ENCODE peak calls at places on chromosome 11, in nine cellular contexts. U is stimulated activated CD8-positive, alpha-beta memory T cell treated with anti-CD3 and anti-CD28 coated beads, Interleukin-2, amount 100 ng/mL, for 1 hour; M is NCI-H748 treated with DMSO at 0.1 percent for 48 hours; Q is colonic mucosa; I is right atrium auricular region; O is HepG2; S is activated CD8-positive, alpha-beta T cell treated with anti-CD3 and anti-CD28 coated beads, Interleukin-2, amount 10 ng/mL, durations not matched to agents 7 days and 5 days; V is Ammon's horn; B is fibroblast of gingiva. Y is an unnamed sample.

GRCh38 chr11:68216171-68216938 is 3.3 kb upstream of the KMT5B start:
- DNase-seq in B (no peak), S (no peak), I (no peak), O (no peak), Q (peak; percentile 72), V (no peak), M (no peak), U (no peak), Y (no peak)

GRCh38 chr11:20397281-20397680 is 9.8 kb downstream of the PRMT3 start:
- DNase-seq in M (peak; percentile 59), B (peak; percentile 55), O (peak; percentile 35), I (no peak), V (peak; percentile 65), S (peak; percentile 64), U (no peak), Q (no peak), Y (peak; percentile 61)

GRCh38 chr11:69567951-69568808 is 72.8 kb upstream of the CCND1 start:
- DNase-seq in V (no peak), I (peak; percentile 21), U (no peak), Q (no peak), S (no peak), O (peak; percentile 98), M (no peak), B (no peak), Y (no peak)

GRCh38 chr11:113247231-113247630 is 67.2 kb upstream of the TTC12 start:
- DNase-seq in I (no peak), V (no peak), O (no peak), B (no peak), U (no peak), Q (no peak), M (no peak), S (no peak), Y (peak; percentile 20)

GRCh38 chr11:86639172-86639571 is 33.2 kb downstream of the ME3 start:
- DNase-seq in V (no peak), I (no peak), U (no peak), O (no peak), Q (no peak), S (no peak), M (no peak), B (no peak), Y (no peak)

GRCh38 chr11:44978279-44978960 is 27.7 kb upstream of the TP53I11 start:
- DNase-seq in U (no peak), V (no peak), S (no peak), I (no peak), B (no peak), O (no peak), M (no peak), Q (no peak), Y (no peak)

GRCh38 chr11:46914910-46915309 is 3.4 kb downstream of the LRP4 start:
- DNase-seq in M (no peak), I (no peak), O (no peak), V (no peak), U (no peak), Q (no peak), B (no peak), S (no peak), Y (no peak)

GRCh38 chr11:17395554-17395961 is 7.1 kb upstream of the KCNJ11 start:
- DNase-seq in S (no peak), I (no peak), V (no peak), Q (no peak), M (no peak), U (no peak), B (no peak), O (no peak), Y (no peak)

GRCh38 chr11:133072858-133073582 is 459.3 kb downstream of the OPCML start:
- DNase-seq in M (no peak), I (no peak), V (no peak), U (no peak), B (no peak), O (no peak), S (no peak), Q (no peak), Y (no peak)

GRCh38 chr11:86230196-86230813 is 14.2 kb upstream of the EED start:
- DNase-seq in O (no peak), S (no peak), U (no peak), I (no peak), M (no peak), B (no peak), Q (no peak), V (no peak), Y (no peak)

GRCh38 chr11:118533769-118534729 is 3.1 kb downstream of the TMEM25 start:
- DNase-seq in M (no peak), O (peak; percentile 45), Q (no peak), S (no peak), U (no peak), B (no peak), V (peak; percentile 74), I (peak; percentile 43), Y (no peak)

GRCh38 chr11:19715373-19715772 is 2.7 kb downstream of the NAV2 start:
- DNase-seq in U (no peak), Q (no peak), O (no peak), M (no peak), S (no peak), B (peak; percentile 68), I (no peak), V (no peak), Y (no peak)

GRCh38 chr11:68380786-68381622 is 68.6 kb downstream of the LRP5 start:
- DNase-seq in B (peak; percentile 45), S (no peak), O (no peak), Q (no peak), U (no peak), M (no peak), I (peak; percentile 65), V (no peak), Y (no peak)

GRCh38 chr11:65958306-65958705 is 3.2 kb upstream of the SART1 start:
- DNase-seq in V (no peak), Q (no peak), S (no peak), O (no peak), B (no peak), U (no peak), I (no peak), M (no peak), Y (no peak)

GRCh38 chr11:128501576-128502549 is 85.5 kb downstream of the ETS1 start:
- DNase-seq in O (no peak), I (no peak), M (no peak), B (peak; percentile 71), U (no peak), V (peak; percentile 80), Q (no peak), S (no peak), Y (no peak)

GRCh38 chr11:117419136-117419914 is 91.7 kb downstream of the CEP164 start:
- DNase-seq in B (no peak), S (no peak), I (no peak), V (no peak), O (no peak), Q (no peak), U (no peak), M (no peak), Y (no peak)

GRCh38 chr11:131118247-131118646 is 202.0 kb upstream of the SNX19 start:
- DNase-seq in I (no peak), V (no peak), B (no peak), Q (no peak), U (no peak), M (no peak), O (no peak), S (no peak), Y (no peak)

GRCh38 chr11:65814131-65814959 is 19.4 kb upstream of the SNX32 start:
- DNase-seq in U (no peak), O (no peak), M (no peak), V (peak; percentile 45), S (no peak), Q (no peak), B (no peak), I (peak; percentile 75), Y (no peak)

GRCh38 chr11:106644824-106645223 is 373.5 kb downstream of the GUCY1A2 start:
- DNase-seq in Q (no peak), M (no peak), U (no peak), O (no peak), V (no peak), I (no peak), B (no peak), S (no peak), Y (no peak)

GRCh38 chr11:44561275-44561781 is 4.1 kb upstream of the CD82 start:
- DNase-seq in B (no peak), I (no peak), Q (no peak), U (no peak), S (no peak), V (no peak), M (no peak), O (no peak), Y (no peak)

GRCh38 chr11:33383075-33383919 is 126.1 kb downstream of the HIPK3 start:
- DNase-seq in U (no peak), V (no peak), I (no peak), Q (no peak), O (no peak), S (no peak), M (no peak), B (no peak), Y (no peak)